ENCODE peak calls at places on chromosome 1, in six cellular contexts. G, Q, W, D, M and F are unnamed samples.

GRCh38 chr1:186188736-186189135 is 186.3 kb downstream of the TPR start:
- DNase-seq in Q (no peak), G (no peak), M (no peak), D (no peak), W (no peak), F (no peak)

GRCh38 chr1:22259581-22260282 is 116.8 kb upstream of the WNT4 start:
- DNase-seq in W (no peak), Q (no peak), G (no peak), M (no peak), D (no peak), F (no peak)

GRCh38 chr1:212545941-212546638 is 62.5 kb upstream of the ATF3 start:
- DNase-seq in Q (no peak), D (no peak), W (no peak), M (no peak), G (no peak), F (no peak)

GRCh38 chr1:56413671-56414199 is 165.6 kb downstream of the PLPP3 start:
- DNase-seq in G (no peak), W (no peak), Q (no peak), D (no peak), M (no peak), F (no peak)

GRCh38 chr1:62037274-62037673 is 157.4 kb upstream of the L1TD1 start:
- DNase-seq in W (no peak), D (no peak), M (no peak), Q (no peak), G (no peak), F (no peak)

GRCh38 chr1:16187748-16188401 is 24.6 kb downstream of the ARHGEF19 start:
- DNase-seq in G (peak; percentile 86), M (peak; percentile 82), W (peak; percentile 79), D (peak; percentile 70), Q (peak; percentile 89), F (peak; percentile 38)

GRCh38 chr1:50332941-50333594 is 90.2 kb downstream of the DMRTA2 start:
- DNase-seq in M (peak; percentile 85), Q (no peak), G (peak; percentile 82), W (peak; percentile 59), D (peak; percentile 4), F (peak; percentile 75)

GRCh38 chr1:88800382-88801051 is 90.8 kb downstream of the GTF2B start:
- DNase-seq in M (no peak), G (no peak), Q (no peak), W (no peak), D (peak; percentile 20), F (no peak)

GRCh38 chr1:3431266-3431665 is 23.2 kb upstream of the ARHGEF16 start:
- DNase-seq in Q (no peak), W (no peak), D (no peak), M (peak; percentile 69), G (no peak), F (no peak)

GRCh38 chr1:94539496-94539895 is 2.1 kb downstream of the F3 start:
- DNase-seq in D (no peak), Q (no peak), G (no peak), M (no peak), W (peak; percentile 31), F (no peak)

GRCh38 chr1:177228721-177229088 is 57.9 kb downstream of the BRINP2 start:
- DNase-seq in W (no peak), D (no peak), Q (no peak), M (no peak), G (no peak), F (no peak)

GRCh38 chr1:14142397-14143095 is 442.6 kb downstream of the PRDM2 start:
- DNase-seq in Q (no peak), D (no peak), G (no peak), W (no peak), M (no peak), F (no peak)

GRCh38 chr1:219801433-219801832 is 126.9 kb downstream of the SLC30A10 start:
- DNase-seq in D (no peak), G (no peak), Q (no peak), M (no peak), W (no peak), F (no peak)

GRCh38 chr1:219808790-219809189 is 119.6 kb downstream of the SLC30A10 start:
- DNase-seq in D (no peak), Q (no peak), G (no peak), M (no peak), W (no peak), F (no peak)

GRCh38 chr1:219806020-219806419 is 122.3 kb downstream of the SLC30A10 start:
- DNase-seq in M (no peak), D (no peak), W (no peak), G (no peak), Q (no peak), F (no peak)

GRCh38 chr1:219806642-219807041 is 121.7 kb downstream of the SLC30A10 start:
- DNase-seq in M (no peak), G (no peak), W (no peak), D (no peak), Q (no peak), F (no peak)

GRCh38 chr1:219805191-219805590 is 123.2 kb downstream of the SLC30A10 start:
- DNase-seq in Q (no peak), G (no peak), D (no peak), M (no peak), W (no peak), F (no peak)
- TF ChIP-seq CTCF in Q (no peak), G (no peak), D (no peak), M (no peak), W (peak; percentile 53), F (peak; percentile 20)

GRCh38 chr1:180563013-180563827 is 4.5 kb downstream of the OVAAL start:
- DNase-seq in D (no peak), W (no peak), G (no peak), Q (no peak), M (no peak), F (no peak)
- TF ChIP-seq CTCF in D (no peak), W (no peak), G (no peak), Q (no peak), M (no peak), F (no peak)

DNA sequence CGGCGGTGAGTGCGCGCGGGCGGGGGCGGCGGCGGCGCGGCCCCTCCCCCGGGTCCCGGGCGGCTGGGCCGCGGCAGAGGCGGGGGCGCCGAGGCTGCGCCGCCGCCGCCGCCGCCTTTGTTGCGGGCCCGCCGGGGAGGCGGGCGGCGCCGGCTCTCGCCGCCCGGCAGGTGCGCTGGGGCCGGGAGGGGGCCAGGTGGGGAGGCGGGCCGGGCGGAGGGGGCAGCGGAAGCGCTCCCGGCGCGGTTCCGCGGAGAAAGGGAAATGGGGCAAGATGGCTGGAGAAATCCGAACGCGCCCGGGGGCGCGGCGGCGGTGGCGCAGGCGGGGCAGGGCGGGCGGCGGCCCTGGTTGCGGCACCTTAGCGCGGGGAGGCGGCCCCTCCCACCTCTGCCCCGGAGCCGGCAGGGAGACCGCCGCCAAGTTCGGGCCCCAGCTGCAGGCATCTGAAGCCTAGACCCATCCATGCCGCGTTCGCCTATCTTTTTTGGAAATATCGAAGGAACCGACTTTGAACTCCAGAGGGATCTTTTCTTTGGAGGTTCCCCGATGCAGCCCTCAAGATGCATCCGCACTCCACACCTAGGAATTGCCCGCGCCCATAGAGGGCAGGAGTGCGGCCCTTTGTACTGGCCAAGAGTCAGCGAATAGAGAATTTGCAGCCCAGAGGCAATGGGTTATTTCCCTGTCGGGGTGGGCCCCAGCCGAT is 479 bp downstream of the POGK start:
- DNase-seq in W (peak; percentile 61), Q (peak; percentile 75), G (peak; percentile 63), M (peak; percentile 66), D (peak; percentile 42), F (no peak)
- TF ChIP-seq CTCF in W (peak; percentile 35), Q (no peak), G (peak; percentile 42), M (peak; percentile 50), D (no peak), F (peak; percentile 22)

GRCh38 chr1:225650198-225650597 is 2.7 kb downstream of the ENAH start:
- DNase-seq in M (no peak), G (no peak), W (no peak), D (no peak), Q (no peak), F (no peak)
- TF ChIP-seq CTCF in M (no peak), G (no peak), W (no peak), D (no peak), Q (no peak), F (no peak)

DNA sequence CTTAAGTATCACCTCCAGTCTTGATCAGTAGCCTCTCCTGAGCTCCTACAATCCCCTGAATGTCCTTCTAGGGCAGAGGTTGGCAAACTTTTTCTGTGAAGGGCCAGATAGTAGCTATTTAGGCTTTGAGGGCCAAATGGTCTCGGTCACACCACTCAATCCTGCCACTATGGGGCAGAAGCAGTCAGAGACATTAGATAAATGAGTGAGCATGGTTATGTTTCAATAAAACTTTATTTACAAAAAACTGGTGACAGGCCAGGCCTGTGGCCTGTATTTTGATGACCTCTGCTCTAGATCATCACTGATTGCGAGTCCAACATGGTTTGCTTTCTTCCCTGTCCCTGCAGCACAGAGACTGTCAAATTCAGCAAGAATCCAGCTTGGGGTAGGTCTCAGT is 36.3 kb downstream of the LRP8 start:
- DNase-seq in W (no peak), M (no peak), D (no peak), Q (no peak), G (no peak), F (no peak)
- TF ChIP-seq CTCF in W (no peak), M (peak; percentile 29), D (no peak), Q (no peak), G (no peak), F (no peak)

GRCh38 chr1:220012259-220012658 is 34.0 kb downstream of the EPRS1 start:
- DNase-seq in W (no peak), G (no peak), M (no peak), D (no peak), Q (no peak), F (no peak)
- TF ChIP-seq CTCF in W (no peak), G (no peak), M (peak; percentile 24), D (no peak), Q (no peak), F (no peak)

GRCh38 chr1:36081926-36082485 is 1.9 kb upstream of the TEKT2 start:
- DNase-seq in G (no peak), Q (no peak), D (no peak), W (no peak), M (no peak), F (no peak)

GRCh38 chr1:36080236-36080635 is 3.7 kb upstream of the TEKT2 start:
- DNase-seq in Q (no peak), D (no peak), W (no peak), G (no peak), M (no peak), F (no peak)

GRCh38 chr1:36080801-36081200 is 3.1 kb upstream of the TEKT2 start:
- DNase-seq in W (no peak), G (no peak), M (no peak), D (no peak), Q (no peak), F (no peak)

GRCh38 chr1:36076979-36077573 is 6.8 kb upstream of the TEKT2 start:
- DNase-seq in Q (no peak), D (no peak), W (no peak), M (no peak), G (no peak), F (no peak)
- TF ChIP-seq CTCF in Q (no peak), D (no peak), W (no peak), M (no peak), G (no peak), F (no peak)

DNA sequence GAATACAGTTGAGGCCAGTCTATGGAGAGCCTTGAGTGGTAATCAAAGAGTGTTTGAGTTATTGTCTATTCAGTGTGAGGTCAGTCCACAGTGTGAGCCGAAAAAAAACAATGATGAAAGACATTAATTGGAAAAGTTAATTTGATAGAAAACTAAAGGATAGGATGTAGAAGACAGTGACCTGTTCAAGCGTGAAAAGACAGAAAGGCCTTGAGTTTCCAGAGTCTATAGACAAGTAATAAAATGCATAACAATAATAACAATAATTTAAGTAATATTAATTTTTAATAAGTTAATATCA is 90.4 kb downstream of the SLC30A10 start:
- DNase-seq in W (no peak), D (no peak), G (no peak), Q (no peak), M (no peak), F (no peak)
- TF ChIP-seq CTCF in W (no peak), D (no peak), G (no peak), Q (no peak), M (no peak), F (no peak)